ENCODE peak calls at places on chromosomes 16 and 17, in five cellular contexts. I, A, N, U and W are unnamed samples.

GRCh38 chr16:30947533-30948086 is 1.3 kb upstream of the ORAI3 start:
- DNase-seq in I (no peak), U (no peak), N (no peak), A (no peak), W (no peak)

GRCh38 chr16:50719401-50720337 is 22.2 kb upstream of the CYLD start:
- DNase-seq in I (no peak), N (no peak), U (no peak), A (no peak), W (no peak)

GRCh38 chr17:59332890-59333377 is 1.5 kb downstream of the YPEL2 start:
- DNase-seq in N (peak; percentile 41), I (no peak), U (peak; percentile 33), A (no peak), W (no peak)

GRCh38 chr16:12324152-12324551 is 347.6 kb downstream of the SNX29 start:
- DNase-seq in U (no peak), I (no peak), A (no peak), N (no peak), W (no peak)

GRCh38 chr17:814371-814770 is 32.2 kb downstream of the MRM3 start:
- DNase-seq in I (no peak), N (no peak), U (no peak), A (no peak), W (no peak)

GRCh38 chr16:65201446-65202010 is 79.7 kb upstream of the CDH11 start:
- DNase-seq in I (no peak), A (no peak), N (no peak), U (no peak), W (no peak)

GRCh38 chr17:32111141-32111771 is 31.0 kb upstream of the RHOT1 start:
- DNase-seq in N (peak; percentile 75), A (no peak), I (no peak), U (peak; percentile 45), W (peak; percentile 87)

GRCh38 chr17:7014995-7015586 is 2.7 kb downstream of the RNASEK start:
- DNase-seq in I (peak; percentile 77), U (no peak), A (no peak), N (no peak), W (no peak)

GRCh38 chr17:58156839-58157803 is 8.9 kb downstream of the OR4D1 start:
- DNase-seq in A (no peak), U (peak; percentile 21), N (no peak), I (peak; percentile 22), W (no peak)

GRCh38 chr16:65782537-65783290 is 583.8 kb upstream of the CDH5 start:
- DNase-seq in N (peak; percentile 42), A (peak; percentile 82), I (no peak), U (no peak), W (peak; percentile 63)

GRCh38 chr17:19769946-19770652 is 22.0 kb upstream of the ALDH3A1 start:
- DNase-seq in U (no peak), N (peak; percentile 91), A (peak; percentile 74), I (no peak), W (peak; percentile 49)

GRCh38 chr16:8866118-8866883 is 2.5 kb downstream of the CARHSP1 start:
- DNase-seq in N (no peak), I (no peak), U (peak; percentile 62), A (no peak), W (no peak)

GRCh38 chr16:22183901-22184614 is 21.8 kb downstream of the SDR42E2 start:
- DNase-seq in N (no peak), A (no peak), U (no peak), I (peak; percentile 36), W (no peak)

GRCh38 chr16:83842755-83843507 is 35.2 kb downstream of the HSBP1 start:
- DNase-seq in N (no peak), I (no peak), U (no peak), A (no peak), W (no peak)

GRCh38 chr16:89442990-89443726 is 47.2 kb downstream of the ANKRD11 start:
- DNase-seq in U (no peak), N (peak; percentile 20), A (no peak), I (no peak), W (no peak)

GRCh38 chr16:75580-76501 is 2.2 kb upstream of the MPG start:
- DNase-seq in U (peak; percentile 88), A (peak; percentile 61), I (no peak), N (peak; percentile 41), W (no peak)

GRCh38 chr16:24553983-24554382 is 14.6 kb downstream of the RBBP6 start:
- DNase-seq in A (no peak), N (no peak), I (no peak), U (no peak), W (no peak)

GRCh38 chr16:24550295-24550694 is 10.9 kb downstream of the RBBP6 start:
- DNase-seq in I (no peak), U (no peak), A (no peak), N (no peak), W (no peak)

GRCh38 chr16:24552705-24553104 is 13.3 kb downstream of the RBBP6 start:
- DNase-seq in N (no peak), U (no peak), A (no peak), I (no peak), W (no peak)

GRCh38 chr16:24555346-24555872 is 16.0 kb downstream of the RBBP6 start:
- DNase-seq in U (no peak), A (no peak), N (no peak), I (no peak), W (no peak)
- TF ChIP-seq CTCF in U (no peak), A (no peak), N (no peak), I (no peak), W (no peak)

GRCh38 chr17:18226284-18226945 is 980 bp downstream of the LLGL1 start:
- DNase-seq in N (no peak), I (no peak), A (no peak), U (no peak), W (peak; percentile 80)

GRCh38 chr17:18229254-18229653 is 3.8 kb downstream of the LLGL1 start:
- DNase-seq in I (no peak), N (no peak), U (no peak), A (no peak), W (no peak)

GRCh38 chr17:18225562-18226283 is at the start of gene LLGL1:
- DNase-seq in N (peak; percentile 36), U (no peak), A (no peak), I (no peak), W (peak; percentile 84)

GRCh38 chr17:18228176-18228682 is 2.8 kb downstream of the LLGL1 start:
- DNase-seq in A (no peak), I (no peak), N (no peak), U (no peak), W (no peak)

GRCh38 chr17:18227635-18228034 is 2.2 kb downstream of the LLGL1 start:
- DNase-seq in I (no peak), N (no peak), U (no peak), A (no peak), W (no peak)
- TF ChIP-seq CTCF in I (no peak), N (no peak), U (no peak), A (no peak), W (no peak)

DNA sequence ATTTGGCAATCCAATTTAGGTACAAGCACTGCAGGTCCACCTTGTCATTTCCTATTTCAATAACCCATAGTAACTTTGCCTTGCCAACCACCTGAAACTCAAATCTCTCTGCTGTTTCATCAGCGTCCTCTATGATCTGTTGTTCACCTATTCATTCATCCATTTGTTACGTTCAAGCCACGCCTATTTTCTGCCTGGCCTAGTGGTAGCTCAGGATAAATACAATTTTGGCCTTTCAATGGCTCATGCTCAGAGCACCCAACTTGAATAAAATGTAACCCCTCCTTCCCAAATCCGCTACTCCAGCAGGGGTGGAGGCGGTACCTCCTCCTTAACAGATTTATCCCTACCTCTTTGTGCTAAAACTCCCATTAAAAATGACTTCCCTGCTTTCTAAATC is 3.6 kb upstream of the FBXO47 start:
- DNase-seq in A (no peak), N (no peak), U (no peak), I (no peak), W (no peak)
- TF ChIP-seq CTCF in A (no peak), N (no peak), U (no peak), I (no peak), W (no peak)

GRCh38 chr16:86566601-86566965 is at the start of gene FOXC2:
- DNase-seq in I (peak; percentile 78), N (peak; percentile 96), U (peak; percentile 92), A (peak; percentile 85), W (peak; percentile 98)
- TF ChIP-seq CTCF in I (no peak), N (no peak), U (no peak), A (no peak), W (no peak)

GRCh38 chr17:76000755-76001521 is at the start of gene CDK3:
- DNase-seq in U (no peak), N (no peak), A (no peak), I (peak; percentile 22), W (no peak)
- TF ChIP-seq CTCF in U (no peak), N (no peak), A (no peak), I (no peak), W (no peak)

GRCh38 chr16:54936086-54936978 is 5.7 kb downstream of the IRX5 start:
- DNase-seq in A (no peak), N (peak; percentile 14), U (no peak), I (peak; percentile 24), W (peak; percentile 84)

GRCh38 chr16:54939537-54940278 is 9.0 kb downstream of the IRX5 start:
- DNase-seq in A (no peak), N (no peak), I (no peak), U (no peak), W (peak; percentile 69)

GRCh38 chr16:54936979-54937672 is 6.5 kb downstream of the IRX5 start:
- DNase-seq in N (peak; percentile 24), U (no peak), I (peak; percentile 30), A (no peak), W (peak; percentile 88)

GRCh38 chr16:54938351-54939346 is 8.0 kb downstream of the IRX5 start:
- DNase-seq in N (peak; percentile 44), U (no peak), I (no peak), A (no peak), W (peak; percentile 83)

GRCh38 chr16:54937673-54938350 is 7.1 kb downstream of the IRX5 start:
- DNase-seq in A (no peak), U (no peak), N (peak; percentile 8), I (no peak), W (no peak)
- TF ChIP-seq CTCF in A (no peak), U (no peak), N (no peak), I (no peak), W (peak; percentile 17)

GRCh38 chr17:72166040-72166439 is 45.2 kb downstream of the SOX9 start:
- DNase-seq in N (no peak), I (no peak), U (no peak), A (no peak), W (no peak)
- TF ChIP-seq CTCF in N (no peak), I (no peak), U (no peak), A (no peak), W (no peak)

DNA sequence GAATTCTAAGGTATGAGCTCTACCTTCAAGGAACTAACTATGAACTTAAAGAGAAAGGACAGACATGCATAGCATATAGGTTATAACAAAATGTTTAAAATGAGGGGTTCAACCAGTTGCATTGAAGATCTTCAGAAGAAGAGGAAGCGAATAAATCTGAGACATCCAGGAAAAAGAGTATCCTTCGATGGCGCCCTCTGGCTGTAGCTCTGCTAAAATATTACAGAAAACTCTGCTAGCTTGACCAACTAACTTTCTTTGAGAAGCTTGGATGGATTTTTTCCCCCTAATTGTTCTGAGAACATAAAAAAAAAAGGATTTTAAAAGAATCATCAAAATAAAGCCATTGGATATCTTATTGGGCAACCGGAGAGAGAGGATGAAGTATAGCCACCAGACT is 659.9 kb upstream of the SOX9 start:
- DNase-seq in I (no peak), A (no peak), U (no peak), N (no peak), W (no peak)
- TF ChIP-seq CTCF in I (no peak), A (peak; percentile 51), U (peak; percentile 49), N (no peak), W (peak; percentile 61)